ENCODE peak calls at places on chromosomes 11 and 22, in eight cellular contexts. One of them, this sample, is unnamed.

GRCh38 chr11:62001450-62002178 is 34.2 kb upstream of the FTH1 start:
- DNase-seq in skeletal muscle cell: no peak
- DNase-seq in T-helper 9 cell: no peak
- DNase-seq in heart right ventricle: peak
- DNase-seq in activated CD8-positive, alpha-beta memory T cell treated with anti-CD3 and anti-CD28 coated beads for 1 hour: no peak
- DNase-seq in NCI-H1694 treated with DMSO at 0.1 percent for 48 hours: no peak
- DNase-seq in tibial nerve: peak
- DNase-seq in A549: no peak
- DNase-seq in this sample: no peak

GRCh38 chr11:839875-840617 is 2.3 kb downstream of the POLR2L start:
- DNase-seq in skeletal muscle cell: no peak
- DNase-seq in T-helper 9 cell: no peak
- DNase-seq in heart right ventricle: no peak
- DNase-seq in activated CD8-positive, alpha-beta memory T cell treated with anti-CD3 and anti-CD28 coated beads for 1 hour: no peak
- DNase-seq in NCI-H1694 treated with DMSO at 0.1 percent for 48 hours: no peak
- DNase-seq in tibial nerve: no peak
- DNase-seq in A549: no peak
- DNase-seq in this sample: no peak

GRCh38 chr11:34916810-34917780 is 677 bp downstream of the PDHX start:
- DNase-seq in skeletal muscle cell: no peak
- DNase-seq in T-helper 9 cell: no peak
- DNase-seq in heart right ventricle: no peak
- DNase-seq in activated CD8-positive, alpha-beta memory T cell treated with anti-CD3 and anti-CD28 coated beads for 1 hour: no peak
- DNase-seq in NCI-H1694 treated with DMSO at 0.1 percent for 48 hours: no peak
- DNase-seq in tibial nerve: no peak
- DNase-seq in A549: peak
- DNase-seq in this sample: no peak

GRCh38 chr11:75583710-75584658 is 21.9 kb downstream of the SERPINH1 start:
- DNase-seq in skeletal muscle cell: no peak
- DNase-seq in T-helper 9 cell: no peak
- DNase-seq in heart right ventricle: peak
- DNase-seq in activated CD8-positive, alpha-beta memory T cell treated with anti-CD3 and anti-CD28 coated beads for 1 hour: no peak
- DNase-seq in NCI-H1694 treated with DMSO at 0.1 percent for 48 hours: no peak
- DNase-seq in tibial nerve: peak
- DNase-seq in A549: no peak
- DNase-seq in this sample: no peak

GRCh38 chr11:11624926-11625325 is 3.1 kb upstream of the GALNT18 start:
- DNase-seq in skeletal muscle cell: no peak
- DNase-seq in T-helper 9 cell: no peak
- DNase-seq in heart right ventricle: no peak
- DNase-seq in activated CD8-positive, alpha-beta memory T cell treated with anti-CD3 and anti-CD28 coated beads for 1 hour: no peak
- DNase-seq in NCI-H1694 treated with DMSO at 0.1 percent for 48 hours: no peak
- DNase-seq in tibial nerve: no peak
- DNase-seq in A549: no peak
- DNase-seq in this sample: no peak

GRCh38 chr11:3877252-3878035 is 22.0 kb downstream of the STIM1 start:
- DNase-seq in skeletal muscle cell: no peak
- DNase-seq in T-helper 9 cell: no peak
- DNase-seq in heart right ventricle: no peak
- DNase-seq in activated CD8-positive, alpha-beta memory T cell treated with anti-CD3 and anti-CD28 coated beads for 1 hour: no peak
- DNase-seq in NCI-H1694 treated with DMSO at 0.1 percent for 48 hours: no peak
- DNase-seq in tibial nerve: no peak
- DNase-seq in A549: no peak
- DNase-seq in this sample: no peak

GRCh38 chr22:44566911-44567310 is 68.9 kb upstream of the RTL6 start:
- DNase-seq in skeletal muscle cell: no peak
- DNase-seq in T-helper 9 cell: no peak
- DNase-seq in heart right ventricle: no peak
- DNase-seq in activated CD8-positive, alpha-beta memory T cell treated with anti-CD3 and anti-CD28 coated beads for 1 hour: no peak
- DNase-seq in NCI-H1694 treated with DMSO at 0.1 percent for 48 hours: no peak
- DNase-seq in tibial nerve: no peak
- DNase-seq in A549: no peak
- DNase-seq in this sample: no peak

GRCh38 chr11:65891180-65892136 is 985 bp downstream of the CCDC85B start:
- DNase-seq in skeletal muscle cell: no peak
- DNase-seq in T-helper 9 cell: no peak
- DNase-seq in heart right ventricle: peak
- DNase-seq in activated CD8-positive, alpha-beta memory T cell treated with anti-CD3 and anti-CD28 coated beads for 1 hour: no peak
- DNase-seq in NCI-H1694 treated with DMSO at 0.1 percent for 48 hours: no peak
- DNase-seq in tibial nerve: no peak
- DNase-seq in A549: peak
- DNase-seq in this sample: no peak

GRCh38 chr22:40070701-40071100 is 75.9 kb downstream of the FAM83F start:
- DNase-seq in skeletal muscle cell: no peak
- DNase-seq in T-helper 9 cell: no peak
- DNase-seq in heart right ventricle: no peak
- DNase-seq in activated CD8-positive, alpha-beta memory T cell treated with anti-CD3 and anti-CD28 coated beads for 1 hour: no peak
- DNase-seq in NCI-H1694 treated with DMSO at 0.1 percent for 48 hours: no peak
- DNase-seq in tibial nerve: no peak
- DNase-seq in A549: no peak
- DNase-seq in this sample: no peak

GRCh38 chr11:66800720-66801428 is 42.4 kb upstream of the RCE1 start:
- DNase-seq in skeletal muscle cell: no peak
- DNase-seq in T-helper 9 cell: no peak
- DNase-seq in heart right ventricle: no peak
- DNase-seq in activated CD8-positive, alpha-beta memory T cell treated with anti-CD3 and anti-CD28 coated beads for 1 hour: no peak
- DNase-seq in NCI-H1694 treated with DMSO at 0.1 percent for 48 hours: no peak
- DNase-seq in tibial nerve: no peak
- DNase-seq in A549: no peak
- DNase-seq in this sample: no peak

GRCh38 chr11:129732926-129733325 is 82.7 kb upstream of the TMEM45B start:
- DNase-seq in skeletal muscle cell: no peak
- DNase-seq in T-helper 9 cell: no peak
- DNase-seq in heart right ventricle: no peak
- DNase-seq in activated CD8-positive, alpha-beta memory T cell treated with anti-CD3 and anti-CD28 coated beads for 1 hour: no peak
- DNase-seq in NCI-H1694 treated with DMSO at 0.1 percent for 48 hours: no peak
- DNase-seq in tibial nerve: no peak
- DNase-seq in A549: no peak
- DNase-seq in this sample: no peak

GRCh38 chr11:102446606-102447005 is 6.0 kb downstream of the TMEM123 start:
- DNase-seq in skeletal muscle cell: peak
- DNase-seq in T-helper 9 cell: no peak
- DNase-seq in heart right ventricle: no peak
- DNase-seq in activated CD8-positive, alpha-beta memory T cell treated with anti-CD3 and anti-CD28 coated beads for 1 hour: no peak
- DNase-seq in NCI-H1694 treated with DMSO at 0.1 percent for 48 hours: no peak
- DNase-seq in tibial nerve: no peak
- DNase-seq in A549: peak
- DNase-seq in this sample: no peak

GRCh38 chr11:10155793-10156490 is 138.1 kb downstream of the SBF2 start:
- DNase-seq in skeletal muscle cell: no peak
- DNase-seq in T-helper 9 cell: no peak
- DNase-seq in heart right ventricle: no peak
- DNase-seq in activated CD8-positive, alpha-beta memory T cell treated with anti-CD3 and anti-CD28 coated beads for 1 hour: no peak
- DNase-seq in NCI-H1694 treated with DMSO at 0.1 percent for 48 hours: no peak
- DNase-seq in tibial nerve: no peak
- DNase-seq in A549: no peak
- DNase-seq in this sample: no peak

GRCh38 chr11:56905936-56906335 is 82.8 kb upstream of the OR5AK2 start:
- DNase-seq in skeletal muscle cell: no peak
- DNase-seq in T-helper 9 cell: no peak
- DNase-seq in heart right ventricle: no peak
- DNase-seq in activated CD8-positive, alpha-beta memory T cell treated with anti-CD3 and anti-CD28 coated beads for 1 hour: no peak
- DNase-seq in NCI-H1694 treated with DMSO at 0.1 percent for 48 hours: no peak
- DNase-seq in tibial nerve: no peak
- DNase-seq in A549: no peak
- DNase-seq in this sample: no peak

This sample was measured in cerebellar nuclear complex.